ENCODE peak calls at places on chromosomes 13 and 19, in seven cellular contexts. M is HFFc6; L is choroid plexus epithelial cell; X is NCI-H510A; E is activated CD4-positive, alpha-beta T cell treated with anti-CD3 and anti-CD28 coated beads, Interleukin-2, amount 50 U/mL, for 4 hours; G is T-helper 17 cell; H is HCT116. J is an unnamed sample.

GRCh38 chr19:7748756-7749155 is 1.4 kb upstream of the CD209 start:
- DNase-seq in M (peak; percentile 13), L (peak; percentile 21), X (no peak), E (no peak), G (no peak), H (peak; percentile 50), J (no peak)

GRCh38 chr13:32087955-32088747 is 56.6 kb downstream of the FRY start:
- DNase-seq in M (no peak), L (peak; percentile 13), X (no peak), E (no peak), G (no peak), H (no peak), J (no peak)

GRCh38 chr19:53908933-53909415 is at the start of gene CACNG7:
- DNase-seq in M (no peak), L (no peak), X (no peak), E (no peak), G (no peak), H (no peak), J (peak; percentile 13)

GRCh38 chr19:12664406-12665280 is 1.9 kb downstream of the MAN2B1 start:
- DNase-seq in M (no peak), L (no peak), X (no peak), E (no peak), G (no peak), H (no peak), J (no peak)

GRCh38 chr19:14072535-14073231 is at the start of gene MISP3:
- DNase-seq in M (no peak), L (peak; percentile 25), X (peak; percentile 81), E (no peak), G (no peak), H (no peak), J (no peak)

GRCh38 chr13:95643814-95644598 is 500 bp downstream of the DZIP1 start:
- DNase-seq in M (peak; percentile 24), L (peak; percentile 39), X (no peak), E (no peak), G (no peak), H (no peak), J (no peak)

GRCh38 chr19:3224346-3225325 is at the start of gene CELF5:
- DNase-seq in M (no peak), L (peak; percentile 11), X (peak; percentile 35), E (peak; percentile 54), G (peak; percentile 53), H (no peak), J (no peak)

GRCh38 chr13:98706446-98707110 is 45.9 kb downstream of the SLC15A1 start:
- DNase-seq in M (no peak), L (peak; percentile 41), X (no peak), E (no peak), G (no peak), H (no peak), J (no peak)

GRCh38 chr19:44232867-44233266 is 20.5 kb downstream of the ZNF227 start:
- DNase-seq in M (no peak), L (no peak), X (no peak), E (no peak), G (no peak), H (no peak), J (no peak)

GRCh38 chr13:110403315-110403714 is 96.2 kb downstream of the COL4A2 start:
- DNase-seq in M (peak; percentile 81), L (peak; percentile 71), X (no peak), E (no peak), G (no peak), H (no peak), J (no peak)

GRCh38 chr19:1837625-1838105 is 10.6 kb downstream of the REXO1 start:
- DNase-seq in M (no peak), L (peak; percentile 33), X (no peak), E (peak; percentile 44), G (peak; percentile 69), H (no peak), J (peak; percentile 28)

GRCh38 chr13:24254151-24254810 is 55.1 kb upstream of the C1QTNF9 start:
- DNase-seq in M (no peak), L (peak; percentile 39), X (no peak), E (peak; percentile 49), G (peak; percentile 48), H (no peak), J (no peak)

GRCh38 chr19:10191347-10191746 is 3.4 kb downstream of the DNMT1 start:
- DNase-seq in M (peak; percentile 74), L (peak; percentile 87), X (no peak), E (no peak), G (no peak), H (no peak), J (no peak)

GRCh38 chr13:102344410-102344809 is 57.4 kb downstream of the FGF14 start:
- DNase-seq in M (no peak), L (no peak), X (no peak), E (no peak), G (no peak), H (no peak), J (no peak)

GRCh38 chr13:108980237-108980636 is 350.8 kb downstream of the MYO16 start:
- DNase-seq in M (no peak), L (no peak), X (no peak), E (no peak), G (no peak), H (no peak), J (no peak)

GRCh38 chr19:4933528-4933927 is 24.2 kb downstream of the UHRF1 start:
- DNase-seq in M (no peak), L (peak; percentile 23), X (no peak), E (no peak), G (no peak), H (no peak), J (no peak)

GRCh38 chr13:79779761-79780160 is 298.8 kb downstream of the NDFIP2 start:
- DNase-seq in M (peak; percentile 32), L (peak; percentile 46), X (no peak), E (no peak), G (no peak), H (no peak), J (no peak)

GRCh38 chr19:50695251-50696064 is 24.1 kb downstream of the SHANK1 start:
- DNase-seq in M (no peak), L (no peak), X (no peak), E (no peak), G (no peak), H (no peak), J (no peak)

GRCh38 chr19:16654151-16654550 is 5.8 kb downstream of the SMIM7 start:
- DNase-seq in M (no peak), L (peak; percentile 23), X (no peak), E (no peak), G (no peak), H (peak; percentile 19), J (no peak)

GRCh38 chr13:36543671-36544070 is 111.4 kb downstream of the CCNA1 start:
- DNase-seq in M (no peak), L (no peak), X (peak; percentile 23), E (no peak), G (no peak), H (no peak), J (no peak)

GRCh38 chr13:50783940-50784339 is 59.6 kb downstream of the DLEU7 start:
- DNase-seq in M (no peak), L (no peak), X (no peak), E (no peak), G (no peak), H (no peak), J (no peak)

GRCh38 chr19:46660601-46661019 is 372 bp downstream of the DACT3 start:
- DNase-seq in M (no peak), L (no peak), X (no peak), E (no peak), G (no peak), H (no peak), J (peak; percentile 57)

GRCh38 chr19:17687857-17688784 is at the start of gene UNC13A:
- DNase-seq in M (no peak), L (peak; percentile 53), X (peak; percentile 59), E (peak; percentile 18), G (peak; percentile 52), H (no peak), J (peak; percentile 14)

GRCh38 chr19:35062942-35063341 is 21.4 kb downstream of the HPN start:
- DNase-seq in M (no peak), L (no peak), X (no peak), E (no peak), G (no peak), H (no peak), J (no peak)

GRCh38 chr13:39419866-39420265 is 183.1 kb downstream of the LHFPL6 start:
- DNase-seq in M (no peak), L (no peak), X (no peak), E (no peak), G (no peak), H (no peak), J (no peak)

GRCh38 chr13:72403396-72404010 is 323.9 kb downstream of the MZT1 start:
- DNase-seq in M (peak; percentile 5), L (no peak), X (no peak), E (no peak), G (no peak), H (no peak), J (no peak)

GRCh38 chr13:113291997-113292862 is 4.8 kb upstream of the LAMP1 start:
- DNase-seq in M (peak; percentile 3), L (peak; percentile 34), X (no peak), E (peak; percentile 11), G (no peak), H (no peak), J (no peak)

GRCh38 chr13:43574601-43575000 is 212.2 kb downstream of the ENOX1 start:
- DNase-seq in M (no peak), L (no peak), X (no peak), E (no peak), G (no peak), H (no peak), J (no peak)

GRCh38 chr13:77860621-77861020 is 58.0 kb downstream of the EDNRB start:
- DNase-seq in M (no peak), L (peak; percentile 55), X (no peak), E (no peak), G (no peak), H (no peak), J (no peak)

GRCh38 chr19:1651548-1652394 is 644 bp downstream of the TCF3 start:
- DNase-seq in M (no peak), L (peak; percentile 39), X (no peak), E (peak; percentile 37), G (no peak), H (no peak), J (peak; percentile 36)

GRCh38 chr19:1245884-1246816 is 2.2 kb upstream of the MIDN start:
- DNase-seq in M (no peak), L (no peak), X (no peak), E (no peak), G (no peak), H (no peak), J (no peak)

GRCh38 chr13:35228536-35228935 is 248.0 kb downstream of the MAB21L1 start:
- DNase-seq in M (no peak), L (no peak), X (no peak), E (no peak), G (no peak), H (no peak), J (no peak)

GRCh38 chr13:20901668-20902437 is 693 bp downstream of the XPO4 start:
- DNase-seq in M (peak; percentile 24), L (peak; percentile 50), X (peak; percentile 24), E (peak; percentile 15), G (peak; percentile 8), H (peak; percentile 15), J (no peak)

GRCh38 chr19:23771348-23771747 is 12.7 kb upstream of the ZNF681 start:
- DNase-seq in M (no peak), L (no peak), X (no peak), E (no peak), G (no peak), H (no peak), J (no peak)

GRCh38 chr13:43307221-43307920 is 284.0 kb downstream of the DNAJC15 start:
- DNase-seq in M (no peak), L (no peak), X (no peak), E (no peak), G (no peak), H (no peak), J (no peak)

GRCh38 chr13:39281539-39282150 is 243.4 kb downstream of the NHLRC3 start:
- DNase-seq in M (no peak), L (no peak), X (no peak), E (no peak), G (no peak), H (no peak), J (no peak)

J was measured in hypothalamus.